ENCODE peak calls at places on chromosomes 5 and 9, in six cellular contexts. One of them, this sample, is unnamed.

GRCh38 chr5:30930736-30931135 is 262.8 kb upstream of the CDH6 start:
- DNase-seq in hepatocyte: no peak
- DNase-seq in SK-N-SH: no peak
- DNase-seq in GM23338: no peak
- DNase-seq in PC-9: no peak
- DNase-seq in HCT116: no peak
- DNase-seq in this sample: peak; percentile 35

GRCh38 chr9:36738318-36738975 is 165.8 kb downstream of the MELK start:
- DNase-seq in hepatocyte: no peak
- DNase-seq in SK-N-SH: no peak
- DNase-seq in GM23338: no peak
- DNase-seq in PC-9: no peak
- DNase-seq in HCT116: peak; percentile 54
- DNase-seq in this sample: peak; percentile 84

GRCh38 chr9:6024035-6024554 is 8.7 kb upstream of the RANBP6 start:
- DNase-seq in hepatocyte: peak; percentile 11
- DNase-seq in SK-N-SH: peak; percentile 28
- DNase-seq in GM23338: peak; percentile 67
- DNase-seq in PC-9: peak; percentile 9
- DNase-seq in HCT116: peak; percentile 66
- DNase-seq in this sample: peak; percentile 14

GRCh38 chr5:170055606-170056005 is 50.1 kb upstream of the FOXI1 start:
- DNase-seq in hepatocyte: no peak
- DNase-seq in SK-N-SH: no peak
- DNase-seq in GM23338: no peak
- DNase-seq in PC-9: no peak
- DNase-seq in HCT116: no peak
- DNase-seq in this sample: no peak

GRCh38 chr5:60495644-60496520 is 204.1 kb downstream of the DEPDC1B start:
- DNase-seq in hepatocyte: no peak
- DNase-seq in SK-N-SH: no peak
- DNase-seq in GM23338: no peak
- DNase-seq in PC-9: no peak
- DNase-seq in HCT116: no peak
- DNase-seq in this sample: no peak

GRCh38 chr9:128882677-128883590 is 1.0 kb downstream of the LRRC8A start:
- DNase-seq in hepatocyte: no peak
- DNase-seq in SK-N-SH: peak; percentile 47
- DNase-seq in GM23338: no peak
- DNase-seq in PC-9: no peak
- DNase-seq in HCT116: no peak
- DNase-seq in this sample: peak; percentile 42

GRCh38 chr9:120852240-120853018 is 9.7 kb upstream of the PSMD5 start:
- DNase-seq in hepatocyte: no peak
- DNase-seq in SK-N-SH: no peak
- DNase-seq in GM23338: peak; percentile 75
- DNase-seq in PC-9: no peak
- DNase-seq in HCT116: no peak
- DNase-seq in this sample: no peak

GRCh38 chr9:117409321-117409720 is 5.5 kb downstream of the ASTN2 start:
- DNase-seq in hepatocyte: no peak
- DNase-seq in SK-N-SH: no peak
- DNase-seq in GM23338: peak; percentile 41
- DNase-seq in PC-9: no peak
- DNase-seq in HCT116: no peak
- DNase-seq in this sample: no peak

GRCh38 chr9:131018621-131019020 is 9.6 kb downstream of the LAMC3 start:
- DNase-seq in hepatocyte: no peak
- DNase-seq in SK-N-SH: no peak
- DNase-seq in GM23338: peak; percentile 56
- DNase-seq in PC-9: peak; percentile 22
- DNase-seq in HCT116: no peak
- DNase-seq in this sample: no peak

GRCh38 chr9:35689601-35690446 is at the start of gene TPM2:
- DNase-seq in hepatocyte: peak; percentile 60
- DNase-seq in SK-N-SH: peak; percentile 73
- DNase-seq in GM23338: peak; percentile 86
- DNase-seq in PC-9: no peak
- DNase-seq in HCT116: peak; percentile 33
- DNase-seq in this sample: peak; percentile 90

GRCh38 chr5:92907914-92908606 is 673.0 kb downstream of the NR2F1-AS1 start:
- DNase-seq in hepatocyte: no peak
- DNase-seq in SK-N-SH: no peak
- DNase-seq in GM23338: no peak
- DNase-seq in PC-9: no peak
- DNase-seq in HCT116: no peak
- DNase-seq in this sample: peak; percentile 54

GRCh38 chr5:65620021-65620420 is 4.1 kb downstream of the TRIM23 start:
- DNase-seq in hepatocyte: no peak
- DNase-seq in SK-N-SH: no peak
- DNase-seq in GM23338: no peak
- DNase-seq in PC-9: no peak
- DNase-seq in HCT116: no peak
- DNase-seq in this sample: peak; percentile 30

GRCh38 chr5:132237141-132237540 is 9.5 kb upstream of the P4HA2 start:
- DNase-seq in hepatocyte: no peak
- DNase-seq in SK-N-SH: no peak
- DNase-seq in GM23338: no peak
- DNase-seq in PC-9: no peak
- DNase-seq in HCT116: no peak
- DNase-seq in this sample: peak; percentile 49

GRCh38 chr9:16203735-16204573 is 651.1 kb downstream of the CCDC171 start:
- DNase-seq in hepatocyte: no peak
- DNase-seq in SK-N-SH: no peak
- DNase-seq in GM23338: no peak
- DNase-seq in PC-9: no peak
- DNase-seq in HCT116: no peak
- DNase-seq in this sample: no peak

GRCh38 chr5:157252741-157253465 is 13.0 kb upstream of the CYFIP2 start:
- DNase-seq in hepatocyte: no peak
- DNase-seq in SK-N-SH: peak; percentile 33
- DNase-seq in GM23338: no peak
- DNase-seq in PC-9: no peak
- DNase-seq in HCT116: no peak
- DNase-seq in this sample: peak; percentile 45

GRCh38 chr5:174491265-174491664 is 233.1 kb upstream of the MSX2 start:
- DNase-seq in hepatocyte: no peak
- DNase-seq in SK-N-SH: no peak
- DNase-seq in GM23338: no peak
- DNase-seq in PC-9: no peak
- DNase-seq in HCT116: no peak
- DNase-seq in this sample: no peak

GRCh38 chr5:73370076-73370475 is 78.5 kb downstream of the FOXD1 start:
- DNase-seq in hepatocyte: no peak
- DNase-seq in SK-N-SH: no peak
- DNase-seq in GM23338: no peak
- DNase-seq in PC-9: no peak
- DNase-seq in HCT116: no peak
- DNase-seq in this sample: peak; percentile 39
- H3K9me2 ChIP-seq in hepatocyte: no peaks in the 10 kb centered on the region
- H3K9me2 ChIP-seq in SK-N-SH: no peaks in the 10 kb centered on the region
- H3K9me2 ChIP-seq in GM23338: no peaks in the 10 kb centered on the region
- H3K9me2 ChIP-seq in PC-9: no peaks in the 10 kb centered on the region
- H3K9me2 ChIP-seq in HCT116: no peaks in the 10 kb centered on the region
- H3K9me2 ChIP-seq in this sample: no peaks in the 10 kb centered on the region

GRCh38 chr5:95966005-95966404 is 4.4 kb upstream of the ELL2 start:
- DNase-seq in hepatocyte: no peak
- DNase-seq in SK-N-SH: no peak
- DNase-seq in GM23338: no peak
- DNase-seq in PC-9: no peak
- DNase-seq in HCT116: no peak
- DNase-seq in this sample: no peak
- H3K4me1 ChIP-seq in hepatocyte: peaks cover 5% of the 10 kb centered on the region
- H3K4me1 ChIP-seq in SK-N-SH: peaks cover under 1% of the 10 kb centered on the region
- H3K4me1 ChIP-seq in GM23338: peaks cover 15% of the 10 kb centered on the region
- H3K4me1 ChIP-seq in PC-9: peaks cover 27% of the 10 kb centered on the region
- H3K4me1 ChIP-seq in HCT116: peaks cover 21% of the 10 kb centered on the region
- H3K4me1 ChIP-seq in this sample: peaks cover 7% of the 10 kb centered on the region

GRCh38 chr5:140219068-140219971 is 44.3 kb downstream of the CYSTM1 start:
- DNase-seq in hepatocyte: no peak
- DNase-seq in SK-N-SH: no peak
- DNase-seq in GM23338: no peak
- DNase-seq in PC-9: no peak
- DNase-seq in HCT116: no peak
- DNase-seq in this sample: peak; percentile 16

GRCh38 chr5:140216468-140217074 is 41.6 kb downstream of the CYSTM1 start:
- DNase-seq in hepatocyte: no peak
- DNase-seq in SK-N-SH: no peak
- DNase-seq in GM23338: no peak
- DNase-seq in PC-9: no peak
- DNase-seq in HCT116: no peak
- DNase-seq in this sample: no peak

GRCh38 chr5:140214831-140215230 is 39.8 kb downstream of the CYSTM1 start:
- DNase-seq in hepatocyte: no peak
- DNase-seq in SK-N-SH: no peak
- DNase-seq in GM23338: no peak
- DNase-seq in PC-9: peak; percentile 69
- DNase-seq in HCT116: no peak
- DNase-seq in this sample: peak; percentile 38

GRCh38 chr5:140220032-140220697 is 45.2 kb downstream of the CYSTM1 start:
- DNase-seq in hepatocyte: no peak
- DNase-seq in SK-N-SH: no peak
- DNase-seq in GM23338: no peak
- DNase-seq in PC-9: no peak
- DNase-seq in HCT116: no peak
- DNase-seq in this sample: peak; percentile 75

DNA sequence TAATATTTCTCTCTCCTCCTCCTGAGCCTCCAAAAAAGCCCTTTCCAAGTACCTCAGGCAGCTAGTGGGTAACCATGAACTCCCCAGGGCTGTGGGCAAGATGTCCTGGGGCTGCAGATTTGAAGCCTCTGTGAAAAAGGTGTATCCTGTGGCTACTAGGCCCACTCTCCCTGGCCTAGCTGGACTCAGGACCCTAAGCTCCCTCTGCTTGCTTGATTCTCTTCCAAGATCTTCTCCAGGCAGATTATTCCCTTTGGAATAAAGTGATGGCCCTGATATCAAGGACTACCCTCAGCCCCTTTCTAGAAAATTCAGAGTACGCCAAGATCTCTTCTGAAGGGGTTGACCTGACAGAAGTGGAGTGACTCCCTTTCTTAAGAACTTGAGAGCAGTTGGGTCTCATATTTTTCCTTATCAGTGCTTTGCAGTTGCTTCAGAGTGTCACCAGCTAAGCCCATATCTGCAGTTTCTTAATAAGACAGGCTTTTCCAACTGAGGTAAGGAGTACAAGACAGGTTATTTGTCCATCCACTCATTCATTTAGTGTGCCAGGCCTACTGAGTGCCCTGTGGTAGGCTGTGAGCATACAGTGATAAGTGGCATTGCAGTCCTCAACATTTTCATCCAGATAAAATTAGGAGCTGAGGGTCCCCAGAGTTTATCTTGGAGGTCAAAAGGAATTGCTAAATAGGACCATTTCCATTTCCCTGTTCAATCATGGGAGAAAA is 42.5 kb downstream of the CYSTM1 start:
- DNase-seq in hepatocyte: no peak
- DNase-seq in SK-N-SH: no peak
- DNase-seq in GM23338: no peak
- DNase-seq in PC-9: no peak
- DNase-seq in HCT116: no peak
- DNase-seq in this sample: no peak
- H3K27me3 ChIP-seq in hepatocyte: no peaks in the 10 kb centered on the region
- H3K27me3 ChIP-seq in SK-N-SH: no peaks in the 10 kb centered on the region
- H3K27me3 ChIP-seq in GM23338: no peaks in the 10 kb centered on the region
- H3K27me3 ChIP-seq in PC-9: no peaks in the 10 kb centered on the region
- H3K27me3 ChIP-seq in HCT116: no peaks in the 10 kb centered on the region
- H3K27me3 ChIP-seq in this sample: no peaks in the 10 kb centered on the region

DNA sequence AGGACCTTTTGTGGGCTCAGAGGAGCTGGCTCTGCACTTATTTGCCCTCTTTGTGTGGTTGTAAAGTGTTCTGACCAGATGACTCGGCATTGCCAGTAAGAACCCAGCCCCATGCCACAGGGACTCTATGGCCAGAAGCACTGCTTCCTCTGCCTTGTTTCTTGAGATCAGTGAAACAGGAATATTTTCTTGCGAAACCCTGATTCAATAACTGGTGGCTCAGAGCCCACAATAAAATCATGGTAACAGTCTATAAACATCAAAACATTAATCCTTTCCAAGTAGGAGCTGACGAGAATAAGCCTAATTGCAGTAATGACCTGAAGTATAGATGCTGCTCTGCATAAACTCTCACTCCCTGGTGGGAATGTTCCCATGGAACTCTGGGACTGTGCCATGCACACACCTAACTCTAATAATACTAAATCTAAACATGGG is 344.3 kb downstream of the ZNF608 start:
- DNase-seq in hepatocyte: peak; percentile 62
- DNase-seq in SK-N-SH: no peak
- DNase-seq in GM23338: no peak
- DNase-seq in PC-9: peak; percentile 59
- DNase-seq in HCT116: no peak
- DNase-seq in this sample: peak; percentile 77
- H3K9me2 ChIP-seq in hepatocyte: no peaks in the 10 kb centered on the region
- H3K9me2 ChIP-seq in SK-N-SH: no peaks in the 10 kb centered on the region
- H3K9me2 ChIP-seq in GM23338: peaks cover 8% of the 10 kb centered on the region
- H3K9me2 ChIP-seq in PC-9: no peaks in the 10 kb centered on the region
- H3K9me2 ChIP-seq in HCT116: no peaks in the 10 kb centered on the region
- H3K9me2 ChIP-seq in this sample: no peaks in the 10 kb centered on the region

DNA sequence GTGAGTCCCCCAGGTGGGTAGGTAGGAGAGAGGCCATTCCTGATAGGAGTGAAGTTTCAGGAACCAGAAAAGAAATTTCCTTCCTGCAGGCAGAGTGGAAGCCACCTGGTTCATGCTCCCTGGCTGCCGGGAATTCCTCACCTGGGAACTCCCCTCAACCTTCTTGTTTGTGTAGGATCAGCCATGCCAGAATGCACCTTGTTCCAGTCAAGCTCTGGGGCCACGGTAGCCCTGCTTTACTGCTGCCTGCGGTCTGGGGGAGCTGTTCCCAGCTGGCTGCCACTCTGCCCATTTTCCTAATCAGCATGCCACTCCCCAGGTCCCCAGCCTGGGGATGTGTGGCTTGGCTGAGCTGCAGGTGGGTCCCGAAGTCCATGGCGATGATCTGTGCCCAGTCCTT is 18.7 kb upstream of the B4GALT1 start:
- DNase-seq in hepatocyte: peak; percentile 63
- DNase-seq in SK-N-SH: no peak
- DNase-seq in GM23338: peak; percentile 55
- DNase-seq in PC-9: no peak
- DNase-seq in HCT116: no peak
- DNase-seq in this sample: no peak
- H3K4me1 ChIP-seq in hepatocyte: peaks cover 27% of the 10 kb centered on the region
- H3K4me1 ChIP-seq in SK-N-SH: peaks cover 21% of the 10 kb centered on the region
- H3K4me1 ChIP-seq in GM23338: no peaks in the 10 kb centered on the region
- H3K4me1 ChIP-seq in PC-9: peaks cover 28% of the 10 kb centered on the region
- H3K4me1 ChIP-seq in HCT116: peaks cover 3% of the 10 kb centered on the region
- H3K4me1 ChIP-seq in this sample: peaks cover 44% of the 10 kb centered on the region

This sample was measured in GM23248.